ENCODE peak calls at places on chromosome 14, in six cellular contexts. Y is GM06990, U is body of pancreas, J is NT2/D1, K is HAP-1, E is PC-3. H is an unnamed sample. For H3K36me3, the result is how much of the 10 kb centered on the place peaks cover.

GRCh38 chr14:85762523-85762922 is 232.6 kb downstream of the FLRT2 start:
- DNase-seq in Y (no peak), U (no peak), J (no peak), K (no peak), E (no peak), H (no peak)

GRCh38 chr14:104810316-104810715 is 9.4 kb downstream of the ZBTB42 start:
- DNase-seq in Y (no peak), U (no peak), J (no peak), K (no peak), E (no peak), H (peak)

GRCh38 chr14:75525969-75526368 is 3.7 kb downstream of the BATF start:
- DNase-seq in Y (no peak), U (no peak), J (no peak), K (no peak), E (no peak), H (no peak)

GRCh38 chr14:39360316-39360715 is 71.9 kb downstream of the FBXO33 start:
- DNase-seq in Y (no peak), U (no peak), J (no peak), K (no peak), E (no peak), H (no peak)

GRCh38 chr14:85531594-85532391 is 1.8 kb downstream of the FLRT2 start:
- DNase-seq in Y (no peak), U (peak), J (no peak), K (peak), E (no peak), H (peak)

GRCh38 chr14:71610797-71611196 is 321.4 kb upstream of the RGS6 start:
- DNase-seq in Y (no peak), U (peak), J (no peak), K (peak), E (no peak), H (no peak)

GRCh38 chr14:55038708-55039107 is 11.7 kb downstream of the SOCS4 start:
- DNase-seq in Y (no peak), U (no peak), J (no peak), K (no peak), E (peak), H (no peak)

GRCh38 chr14:97723321-97723720 is 926.1 kb downstream of the VRK1 start:
- DNase-seq in Y (no peak), U (no peak), J (no peak), K (no peak), E (no peak), H (no peak)

GRCh38 chr14:71776463-71777359 is 155.5 kb upstream of the RGS6 start:
- DNase-seq in Y (no peak), U (no peak), J (peak), K (peak), E (no peak), H (peak)

GRCh38 chr14:92039073-92039719 is 663 bp downstream of the TRIP11 start:
- DNase-seq in Y (no peak), U (peak), J (peak), K (peak), E (peak), H (peak)

GRCh38 chr14:79663453-79663852 is 547.9 kb downstream of the DIO2 start:
- DNase-seq in Y (no peak), U (no peak), J (no peak), K (no peak), E (no peak), H (no peak)

GRCh38 chr14:92525318-92526095 is 11.9 kb downstream of the RIN3 start:
- DNase-seq in Y (no peak), U (no peak), J (no peak), K (no peak), E (no peak), H (no peak)

GRCh38 chr14:61928300-61928699 is 166.1 kb downstream of the SNAPC1 start:
- DNase-seq in Y (no peak), U (no peak), J (no peak), K (no peak), E (peak), H (no peak)

GRCh38 chr14:61528591-61529021 is 166.7 kb upstream of the HIF1A start:
- DNase-seq in Y (no peak), U (no peak), J (no peak), K (no peak), E (peak), H (no peak)

GRCh38 chr14:96479435-96480146 is 22.6 kb upstream of the PAPOLA start:
- DNase-seq in Y (no peak), U (no peak), J (no peak), K (no peak), E (no peak), H (no peak)

GRCh38 chr14:31426663-31427062 is 6.3 kb upstream of the HEATR5A start:
- DNase-seq in Y (no peak), U (no peak), J (no peak), K (no peak), E (no peak), H (peak)

GRCh38 chr14:89425931-89426330 is 8.9 kb upstream of the FOXN3 start:
- DNase-seq in Y (peak), U (no peak), J (no peak), K (no peak), E (peak), H (no peak)

GRCh38 chr14:37466623-37467088 is 128.4 kb downstream of the FOXA1 start:
- DNase-seq in Y (no peak), U (peak), J (no peak), K (no peak), E (no peak), H (no peak)

GRCh38 chr14:53542692-53543091 is 389.6 kb upstream of the DDHD1 start:
- DNase-seq in Y (no peak), U (peak), J (no peak), K (peak), E (peak), H (no peak)

GRCh38 chr14:30194769-30195168 is 267.1 kb upstream of the PRKD1 start:
- DNase-seq in Y (no peak), U (no peak), J (no peak), K (no peak), E (peak), H (no peak)

GRCh38 chr14:91154851-91155625 is 41.2 kb downstream of the DGLUCY start:
- DNase-seq in Y (no peak), U (peak), J (no peak), K (peak), E (peak), H (no peak)

GRCh38 chr14:63276016-63276415 is 42.7 kb downstream of the GPHB5 start:
- DNase-seq in Y (no peak), U (no peak), J (no peak), K (no peak), E (no peak), H (no peak)

GRCh38 chr14:99752486-99753121 is 40.6 kb upstream of the EML1 start:
- DNase-seq in Y (no peak), U (no peak), J (no peak), K (no peak), E (peak), H (peak)

GRCh38 chr14:34029921-34030334 is 79.1 kb upstream of the EGLN3 start:
- DNase-seq in Y (no peak), U (peak), J (no peak), K (peak), E (no peak), H (peak)

GRCh38 chr14:105212541-105213305 is 31.6 kb upstream of the NUDT14 start:
- DNase-seq in Y (no peak), U (no peak), J (no peak), K (no peak), E (no peak), H (no peak)

GRCh38 chr14:74459289-74459946 is 33.4 kb upstream of the SYNDIG1L start:
- DNase-seq in Y (peak), U (peak), J (no peak), K (peak), E (peak), H (peak)

GRCh38 chr14:96299441-96299840 is 43.4 kb downstream of the BDKRB1 start:
- DNase-seq in Y (no peak), U (no peak), J (no peak), K (no peak), E (no peak), H (no peak)

GRCh38 chr14:50501642-50502041 is 30.7 kb downstream of the MAP4K5 start:
- DNase-seq in Y (no peak), U (no peak), J (no peak), K (no peak), E (peak), H (no peak)

GRCh38 chr14:75812592-75812991 is 151.5 kb downstream of the TTLL5 start:
- DNase-seq in Y (no peak), U (no peak), J (peak), K (no peak), E (no peak), H (no peak)

GRCh38 chr14:61750708-61751474 is 11.3 kb upstream of the SNAPC1 start:
- DNase-seq in Y (peak), U (peak), J (peak), K (peak), E (peak), H (peak)

GRCh38 chr14:96805906-96806305 is 8.7 kb downstream of the VRK1 start:
- DNase-seq in Y (no peak), U (no peak), J (no peak), K (no peak), E (peak), H (no peak)

GRCh38 chr14:93007225-93007997 is 84.5 kb downstream of the CHGA start:
- DNase-seq in Y (no peak), U (no peak), J (no peak), K (no peak), E (peak), H (no peak)

GRCh38 chr14:94945615-94946014 is 175.7 kb upstream of the GSC start:
- DNase-seq in Y (no peak), U (no peak), J (no peak), K (no peak), E (no peak), H (no peak)

GRCh38 chr14:94942601-94943000 is 172.7 kb upstream of the GSC start:
- DNase-seq in Y (no peak), U (no peak), J (no peak), K (no peak), E (no peak), H (no peak)

GRCh38 chr14:94941311-94941710 is 171.4 kb upstream of the GSC start:
- DNase-seq in Y (no peak), U (no peak), J (no peak), K (no peak), E (no peak), H (no peak)

GRCh38 chr14:94946244-94946643 is 176.3 kb upstream of the GSC start:
- DNase-seq in Y (no peak), U (no peak), J (no peak), K (no peak), E (no peak), H (no peak)

DNA sequence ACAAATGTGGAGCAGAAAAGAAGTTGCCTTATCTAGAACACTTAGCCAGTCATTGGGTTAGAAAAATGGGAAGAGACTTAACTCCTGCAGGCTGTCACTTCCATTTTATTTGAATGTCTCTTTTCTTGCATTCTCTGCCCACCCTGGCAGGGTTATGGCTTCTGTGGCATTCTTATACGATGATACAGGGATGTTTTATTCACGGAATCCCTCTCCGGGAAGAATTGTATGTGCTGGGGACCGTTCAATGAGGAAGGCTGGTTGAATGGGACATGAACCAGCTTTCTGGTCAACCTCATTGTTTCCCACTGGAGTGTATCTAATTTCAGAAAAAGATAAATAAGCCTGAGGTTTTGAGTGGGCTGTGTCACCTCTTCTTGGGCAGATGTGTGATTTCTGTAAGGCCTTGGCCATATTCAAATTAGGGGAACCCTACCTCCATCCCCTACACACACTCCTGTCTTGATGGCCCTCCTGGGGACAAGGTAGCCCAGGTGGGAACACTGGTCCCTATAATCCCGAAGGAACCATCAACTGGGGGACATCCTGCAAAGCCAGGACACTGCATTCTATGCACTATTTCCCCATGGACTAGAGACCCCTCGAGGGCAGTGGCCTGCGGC is 174.8 kb upstream of the GSC start:
- DNase-seq in Y (no peak), U (no peak), J (no peak), K (no peak), E (no peak), H (no peak)
- H3K36me3 ChIP-seq in Y (under half), U (under half), J (under half), K (under half), E (under half), H (under half)

DNA sequence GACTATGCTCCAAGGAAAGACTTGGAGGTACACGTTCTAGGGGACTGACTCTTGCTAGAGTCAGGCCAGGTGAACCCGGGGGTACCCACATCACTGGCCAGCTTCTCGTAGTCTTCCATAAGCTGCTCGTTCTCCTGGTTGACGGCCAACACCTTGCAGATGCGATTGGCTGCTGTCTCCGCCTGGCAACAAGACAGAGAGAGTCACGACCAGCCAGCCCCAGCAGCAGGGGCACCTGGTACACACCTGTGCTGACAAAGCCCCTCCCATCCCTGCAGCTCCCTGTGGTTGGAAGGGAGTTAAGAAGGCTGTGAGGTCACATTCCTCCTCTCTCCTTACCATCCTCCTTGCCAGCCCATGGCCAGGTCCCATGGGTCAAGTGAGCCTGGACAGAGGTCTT is 85.5 kb downstream of the ACTN1 start:
- DNase-seq in Y (no peak), U (no peak), J (no peak), K (no peak), E (no peak), H (no peak)
- H3K36me3 ChIP-seq in Y (under half), U (half or more), J (half or more), K (under half), E (half or more), H (under half)

GRCh38 chr14:59268858-59269257 is 80.4 kb downstream of the DAAM1 start:
- DNase-seq in Y (no peak), U (no peak), J (no peak), K (no peak), E (no peak), H (no peak)

GRCh38 chr14:59265808-59266207 is 77.3 kb downstream of the DAAM1 start:
- DNase-seq in Y (no peak), U (no peak), J (no peak), K (no peak), E (peak), H (no peak)

GRCh38 chr14:59268011-59268410 is 79.5 kb downstream of the DAAM1 start:
- DNase-seq in Y (no peak), U (no peak), J (no peak), K (no peak), E (peak), H (no peak)

GRCh38 chr14:59269431-59269830 is 81.0 kb downstream of the DAAM1 start:
- DNase-seq in Y (no peak), U (no peak), J (no peak), K (no peak), E (no peak), H (no peak)

GRCh38 chr14:59267046-59267445 is 78.6 kb downstream of the DAAM1 start:
- DNase-seq in Y (no peak), U (no peak), J (no peak), K (no peak), E (no peak), H (no peak)
- H3K36me3 ChIP-seq in Y (under half), U (under half), J (under half), K (under half), E (under half), H (under half)

GRCh38 chr14:52346778-52347177 is 32.7 kb downstream of the PTGER2 start:
- DNase-seq in Y (no peak), U (no peak), J (no peak), K (no peak), E (no peak), H (no peak)
- H3K36me3 ChIP-seq in Y (under half), U (under half), J (under half), K (under half), E (under half), H (under half)

GRCh38 chr14:21431126-21431525 is 24.8 kb downstream of the CHD8 start:
- DNase-seq in Y (no peak), U (no peak), J (no peak), K (no peak), E (no peak), H (no peak)

DNA sequence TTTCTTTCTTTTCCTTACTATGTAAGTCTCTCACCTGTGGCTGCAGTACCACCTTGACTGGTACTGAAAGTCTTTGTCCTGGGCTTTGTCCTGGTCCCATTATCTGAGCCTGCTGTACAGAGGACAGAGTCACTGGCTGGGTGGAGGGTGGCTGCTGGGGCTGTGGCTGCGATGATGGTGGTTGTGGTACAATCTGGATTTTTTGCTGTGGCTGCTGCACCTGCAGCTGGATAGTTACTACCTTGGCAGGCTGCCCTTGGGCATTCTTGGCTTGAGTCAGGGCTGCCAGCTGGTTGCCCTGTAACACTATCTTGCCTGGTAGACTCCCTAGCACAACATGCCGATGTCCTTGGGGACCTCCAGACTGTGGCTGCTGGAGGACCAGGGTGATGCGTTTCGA is 27.0 kb downstream of the CHD8 start:
- DNase-seq in Y (no peak), U (peak), J (no peak), K (no peak), E (peak), H (no peak)
- H3K36me3 ChIP-seq in Y (under half), U (under half), J (half or more), K (half or more), E (half or more), H (half or more)

DNA sequence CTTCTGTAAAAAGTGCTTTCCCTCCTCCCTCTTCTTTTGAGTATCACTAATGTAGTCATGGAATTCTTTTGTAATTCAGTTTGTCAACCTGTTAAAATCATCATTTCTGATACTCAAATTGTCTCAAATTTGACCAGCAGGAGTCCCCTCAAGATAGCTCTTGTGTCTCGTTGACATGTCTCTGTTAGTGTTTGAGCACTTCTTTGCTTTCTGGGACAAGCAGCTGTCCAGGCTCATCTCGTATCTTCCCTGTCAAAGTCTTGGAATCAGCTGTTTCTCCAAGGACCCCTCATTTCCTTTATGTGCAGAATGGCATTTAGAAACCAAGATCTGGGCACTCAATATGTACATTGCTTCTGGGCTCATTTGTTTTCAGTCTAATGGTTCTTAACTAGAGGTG is 10.7 kb downstream of the CIPC start:
- DNase-seq in Y (no peak), U (no peak), J (no peak), K (no peak), E (no peak), H (no peak)
- H3K36me3 ChIP-seq in Y (under half), U (under half), J (half or more), K (under half), E (half or more), H (under half)

DNA sequence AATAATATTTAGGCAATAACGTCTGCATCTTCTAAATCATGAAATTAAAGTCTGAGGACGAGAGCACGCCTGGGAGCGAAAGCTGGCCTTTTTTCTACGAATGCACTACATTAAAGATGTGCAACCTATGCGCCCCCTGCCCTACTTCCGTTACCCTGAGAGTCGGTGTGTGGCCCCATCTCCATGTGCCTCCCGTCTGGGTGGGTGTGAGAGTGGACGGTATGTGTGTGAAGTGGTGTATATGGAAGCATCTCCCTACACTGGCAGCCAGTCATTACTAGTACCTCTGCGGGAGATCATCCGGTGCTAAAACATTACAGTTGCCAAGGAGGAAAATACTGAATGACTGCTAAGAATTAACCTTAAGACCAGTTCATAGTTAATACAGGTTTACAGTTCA is 19.3 kb downstream of the CKB start:
- DNase-seq in Y (no peak), U (no peak), J (no peak), K (no peak), E (no peak), H (peak)
- H3K36me3 ChIP-seq in Y (under half), U (under half), J (half or more), K (half or more), E (under half), H (under half)

GRCh38 chr14:101774006-101774755 is 12.7 kb downstream of the PPP2R5C start:
- DNase-seq in Y (no peak), U (no peak), J (no peak), K (no peak), E (no peak), H (no peak)
- H3K36me3 ChIP-seq in Y (under half), U (under half), J (under half), K (under half), E (under half), H (under half)

DNA sequence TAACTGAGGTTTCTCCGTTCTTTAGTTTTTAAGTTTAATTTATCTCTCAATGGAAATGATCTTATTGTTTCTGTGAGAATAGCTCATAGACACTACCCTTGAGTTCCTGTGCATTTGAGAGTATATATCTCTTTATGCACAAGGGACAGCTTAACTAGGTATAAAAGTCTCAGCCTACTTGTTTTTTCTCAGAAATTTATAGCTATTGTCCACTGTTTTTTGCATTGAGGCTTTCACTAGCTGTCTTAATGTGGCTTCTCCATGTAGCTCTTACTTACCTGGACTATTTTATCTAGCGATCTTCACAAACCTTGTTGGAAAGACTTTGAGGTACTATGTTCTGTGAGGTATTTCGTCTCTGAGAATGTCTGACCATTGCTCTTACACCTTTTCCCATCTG is 153.9 kb upstream of the RTL1 start:
- DNase-seq in Y (no peak), U (no peak), J (no peak), K (no peak), E (no peak), H (no peak)
- H3K36me3 ChIP-seq in Y (under half), U (under half), J (under half), K (under half), E (under half), H (under half)